ENCODE peak calls at places on chromosomes 7 and 10, in six cellular contexts. One of them, this sample, is unnamed.

GRCh38 chr10:12406764-12407400 is 57.5 kb downstream of the CAMK1D start:
- DNase-seq in GM12878: no peak
- DNase-seq in GM12892: no peak
- DNase-seq in K562: no peak
- DNase-seq in HepG2: no peak
- DNase-seq in H1: no peak
- DNase-seq in this sample: no peak

GRCh38 chr7:144028547-144028946 is 20.2 kb upstream of the OR2A5 start:
- DNase-seq in GM12878: no peak
- DNase-seq in GM12892: no peak
- DNase-seq in K562: no peak
- DNase-seq in HepG2: no peak
- DNase-seq in H1: no peak
- DNase-seq in this sample: no peak

GRCh38 chr7:39539816-39540215 is 26.4 kb upstream of the YAE1 start:
- DNase-seq in GM12878: no peak
- DNase-seq in GM12892: no peak
- DNase-seq in K562: no peak
- DNase-seq in HepG2: peak
- DNase-seq in H1: no peak
- DNase-seq in this sample: no peak

GRCh38 chr7:134515569-134516468 is 11.5 kb upstream of the AKR1B10 start:
- DNase-seq in GM12878: no peak
- DNase-seq in GM12892: no peak
- DNase-seq in K562: no peak
- DNase-seq in HepG2: no peak
- DNase-seq in H1: no peak
- DNase-seq in this sample: no peak

GRCh38 chr10:97039538-97040247 is 146.1 kb downstream of the SLIT1 start:
- DNase-seq in GM12878: no peak
- DNase-seq in GM12892: no peak
- DNase-seq in K562: no peak
- DNase-seq in HepG2: no peak
- DNase-seq in H1: no peak
- DNase-seq in this sample: no peak

GRCh38 chr10:77073066-77073960 is 564.3 kb downstream of the KCNMA1 start:
- DNase-seq in GM12878: no peak
- DNase-seq in GM12892: no peak
- DNase-seq in K562: no peak
- DNase-seq in HepG2: no peak
- DNase-seq in H1: no peak
- DNase-seq in this sample: no peak

GRCh38 chr7:128908750-128909385 is 1.6 kb downstream of the KCP start:
- DNase-seq in GM12878: no peak
- DNase-seq in GM12892: no peak
- DNase-seq in K562: no peak
- DNase-seq in HepG2: no peak
- DNase-seq in H1: no peak
- DNase-seq in this sample: no peak

GRCh38 chr7:128031901-128032604 is 816 bp upstream of the LRRC4 start:
- DNase-seq in GM12878: no peak
- DNase-seq in GM12892: peak
- DNase-seq in K562: no peak
- DNase-seq in HepG2: no peak
- DNase-seq in H1: no peak
- DNase-seq in this sample: peak

GRCh38 chr10:13349776-13350274 is 1.7 kb upstream of the SEPHS1 start:
- DNase-seq in GM12878: no peak
- DNase-seq in GM12892: no peak
- DNase-seq in K562: peak
- DNase-seq in HepG2: no peak
- DNase-seq in H1: peak
- DNase-seq in this sample: no peak

GRCh38 chr10:77835669-77836086 is 90.9 kb downstream of the DLG5 start:
- DNase-seq in GM12878: no peak
- DNase-seq in GM12892: no peak
- DNase-seq in K562: no peak
- DNase-seq in HepG2: no peak
- DNase-seq in H1: no peak
- DNase-seq in this sample: no peak

GRCh38 chr10:123236122-123236521 is 81.9 kb downstream of the BUB3 start:
- DNase-seq in GM12878: no peak
- DNase-seq in GM12892: no peak
- DNase-seq in K562: no peak
- DNase-seq in HepG2: peak
- DNase-seq in H1: no peak
- DNase-seq in this sample: no peak

GRCh38 chr10:43354325-43354635 is 17.2 kb upstream of the FXYD4 start:
- DNase-seq in GM12878: no peak
- DNase-seq in GM12892: no peak
- DNase-seq in K562: no peak
- DNase-seq in HepG2: no peak
- DNase-seq in H1: no peak
- DNase-seq in this sample: no peak

DNA sequence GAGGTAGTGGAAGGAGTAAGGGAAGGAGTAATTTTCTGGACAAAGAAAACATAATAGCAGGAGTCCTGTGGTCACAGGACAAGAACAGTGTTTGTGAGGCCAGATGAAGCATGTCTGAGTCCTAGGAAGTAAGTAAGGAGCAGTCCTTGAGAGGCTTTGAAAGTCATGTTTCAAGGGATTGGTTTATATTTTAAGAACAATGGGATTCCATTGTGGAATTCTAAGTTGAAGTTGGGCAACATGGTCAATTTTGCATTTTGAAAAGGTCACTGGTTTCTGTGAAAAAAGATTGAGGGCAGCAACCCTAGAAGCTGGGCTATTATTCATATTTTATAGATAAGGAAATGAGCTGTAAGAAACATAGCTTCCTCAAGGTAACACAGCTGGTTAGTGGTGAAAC is 10.8 kb upstream of the SLC25A28 start:
- DNase-seq in GM12878: no peak
- DNase-seq in GM12892: no peak
- DNase-seq in K562: no peak
- DNase-seq in HepG2: no peak
- DNase-seq in H1: no peak
- DNase-seq in this sample: no peak
- TF ChIP-seq POLR2A in GM12878: no peak
- TF ChIP-seq POLR2A in GM12892: no peak
- TF ChIP-seq POLR2A in K562: no peak
- TF ChIP-seq POLR2A in HepG2: no peak
- TF ChIP-seq POLR2A in H1: no peak
- TF ChIP-seq POLR2A in this sample: no peak

GRCh38 chr10:62916157-62916603 is 100.0 kb upstream of the EGR2 start:
- DNase-seq in GM12878: no peak
- DNase-seq in GM12892: no peak
- DNase-seq in K562: no peak
- DNase-seq in HepG2: no peak
- DNase-seq in H1: no peak
- DNase-seq in this sample: no peak
- TF ChIP-seq POLR2AphosphoS5 in GM12878: no peak
- TF ChIP-seq POLR2AphosphoS5 in GM12892: no peak
- TF ChIP-seq POLR2AphosphoS5 in K562: no peak
- TF ChIP-seq POLR2AphosphoS5 in HepG2: no peak
- TF ChIP-seq POLR2AphosphoS5 in H1: no peak
- TF ChIP-seq POLR2AphosphoS5 in this sample: no peak

DNA sequence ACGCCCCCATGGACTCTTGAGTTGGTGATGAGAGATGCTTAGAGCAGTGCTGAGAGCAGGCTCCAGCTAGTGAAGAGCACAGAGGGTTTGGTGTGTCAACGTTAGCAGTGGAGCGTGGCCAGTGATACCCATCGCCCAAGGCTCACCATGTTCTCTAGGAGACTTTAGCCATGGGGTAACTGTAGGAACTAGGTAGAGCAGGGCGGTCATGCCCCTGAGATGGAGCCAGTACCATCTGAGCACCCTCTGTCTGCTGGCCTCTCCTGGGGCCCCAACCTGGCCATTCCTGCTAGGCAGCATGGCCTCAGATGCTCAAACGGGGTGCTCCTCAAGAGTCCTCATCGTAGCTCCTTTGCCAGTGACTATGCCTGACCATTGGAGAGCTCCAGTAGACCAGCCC is 179.7 kb downstream of the KCND2 start:
- DNase-seq in GM12878: no peak
- DNase-seq in GM12892: no peak
- DNase-seq in K562: no peak
- DNase-seq in HepG2: no peak
- DNase-seq in H1: no peak
- DNase-seq in this sample: no peak
- TF ChIP-seq TAF1 in GM12878: no peak
- TF ChIP-seq TAF1 in GM12892: no peak
- TF ChIP-seq TAF1 in K562: no peak
- TF ChIP-seq TAF1 in HepG2: no peak
- TF ChIP-seq TAF1 in H1: no peak
- TF ChIP-seq TAF1 in this sample: no peak

GRCh38 chr10:117718970-117719369 is 176.4 kb downstream of the EMX2 start:
- DNase-seq in GM12878: no peak
- DNase-seq in GM12892: no peak
- DNase-seq in K562: no peak
- DNase-seq in HepG2: no peak
- DNase-seq in H1: no peak
- DNase-seq in this sample: no peak
- TF ChIP-seq POLR2A in GM12878: no peak
- TF ChIP-seq POLR2A in GM12892: no peak
- TF ChIP-seq POLR2A in K562: no peak
- TF ChIP-seq POLR2A in HepG2: no peak
- TF ChIP-seq POLR2A in H1: no peak
- TF ChIP-seq POLR2A in this sample: no peak

GRCh38 chr10:74071151-74071550 is 73.2 kb downstream of the VCL start:
- DNase-seq in GM12878: no peak
- DNase-seq in GM12892: no peak
- DNase-seq in K562: no peak
- DNase-seq in HepG2: no peak
- DNase-seq in H1: no peak
- DNase-seq in this sample: no peak
- TF ChIP-seq POLR2AphosphoS5 in GM12878: no peak
- TF ChIP-seq POLR2AphosphoS5 in GM12892: no peak
- TF ChIP-seq POLR2AphosphoS5 in K562: no peak
- TF ChIP-seq POLR2AphosphoS5 in HepG2: no peak
- TF ChIP-seq POLR2AphosphoS5 in H1: no peak
- TF ChIP-seq POLR2AphosphoS5 in this sample: no peak

GRCh38 chr10:74981831-74982633 is 129.4 kb upstream of the SAMD8 start:
- DNase-seq in GM12878: no peak
- DNase-seq in GM12892: no peak
- DNase-seq in K562: no peak
- DNase-seq in HepG2: no peak
- DNase-seq in H1: no peak
- DNase-seq in this sample: no peak
- TF ChIP-seq TAF1 in GM12878: no peak
- TF ChIP-seq TAF1 in GM12892: no peak
- TF ChIP-seq TAF1 in K562: no peak
- TF ChIP-seq TAF1 in HepG2: no peak
- TF ChIP-seq TAF1 in H1: no peak
- TF ChIP-seq TAF1 in this sample: no peak

GRCh38 chr10:44878704-44879530 is 32.2 kb upstream of the TMEM72 start:
- DNase-seq in GM12878: no peak
- DNase-seq in GM12892: peak
- DNase-seq in K562: peak
- DNase-seq in HepG2: peak
- DNase-seq in H1: peak
- DNase-seq in this sample: peak
- TF ChIP-seq POLR2A in GM12878: no peak
- TF ChIP-seq POLR2A in GM12892: no peak
- TF ChIP-seq POLR2A in K562: no peak
- TF ChIP-seq POLR2A in HepG2: no peak
- TF ChIP-seq POLR2A in H1: no peak
- TF ChIP-seq POLR2A in this sample: no peak

GRCh38 chr10:110857265-110858158 is 14.2 kb upstream of the PDCD4 start:
- DNase-seq in GM12878: peak
- DNase-seq in GM12892: no peak
- DNase-seq in K562: no peak
- DNase-seq in HepG2: peak
- DNase-seq in H1: no peak
- DNase-seq in this sample: no peak
- TF ChIP-seq POLR2AphosphoS5 in GM12878: no peak
- TF ChIP-seq POLR2AphosphoS5 in GM12892: peak
- TF ChIP-seq POLR2AphosphoS5 in K562: peak
- TF ChIP-seq POLR2AphosphoS5 in HepG2: no peak
- TF ChIP-seq POLR2AphosphoS5 in H1: no peak
- TF ChIP-seq POLR2AphosphoS5 in this sample: no peak

GRCh38 chr7:2141656-2142055 is 91.1 kb downstream of the MAD1L1 start:
- DNase-seq in GM12878: no peak
- DNase-seq in GM12892: no peak
- DNase-seq in K562: no peak
- DNase-seq in HepG2: no peak
- DNase-seq in H1: no peak
- DNase-seq in this sample: no peak
- TF ChIP-seq TAF1 in GM12878: no peak
- TF ChIP-seq TAF1 in GM12892: no peak
- TF ChIP-seq TAF1 in K562: no peak
- TF ChIP-seq TAF1 in HepG2: no peak
- TF ChIP-seq TAF1 in H1: no peak
- TF ChIP-seq TAF1 in this sample: no peak

DNA sequence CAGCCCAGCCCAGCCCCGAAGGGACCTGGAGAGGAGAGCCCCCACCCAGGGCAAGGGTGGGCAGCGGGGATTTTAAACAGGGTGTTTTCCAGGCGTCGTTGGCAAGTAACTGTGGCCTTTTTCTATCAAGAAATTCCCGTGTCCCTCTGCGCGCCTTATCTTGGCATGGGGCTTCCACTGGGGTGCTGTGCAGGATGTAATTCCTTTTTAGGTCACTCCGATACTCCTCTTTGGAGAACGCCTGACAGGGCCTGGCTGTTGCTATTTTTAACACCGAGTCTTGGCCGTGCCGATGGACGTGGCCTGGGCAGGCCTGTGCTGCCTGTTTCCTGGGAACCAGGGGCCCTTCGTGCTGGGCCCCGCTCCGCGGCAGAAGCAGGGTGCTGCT is 93.8 kb downstream of the INPP5A start:
- DNase-seq in GM12878: no peak
- DNase-seq in GM12892: no peak
- DNase-seq in K562: no peak
- DNase-seq in HepG2: no peak
- DNase-seq in H1: no peak
- DNase-seq in this sample: no peak
- TF ChIP-seq POLR2A in GM12878: no peak
- TF ChIP-seq POLR2A in GM12892: no peak
- TF ChIP-seq POLR2A in K562: no peak
- TF ChIP-seq POLR2A in HepG2: no peak
- TF ChIP-seq POLR2A in H1: no peak
- TF ChIP-seq POLR2A in this sample: no peak